ENCODE peak calls at places on chromosomes 6 and 20, in eight cellular contexts. One of them, this sample, is unnamed. For H3K4me1, the result is how much of the 10 kb centered on the place peaks cover.

GRCh38 chr6:161922631-161923119 is 648.8 kb upstream of the AGPAT4 start:
- DNase-seq in OCI-LY7: peak
- DNase-seq in sigmoid colon: no peak
- DNase-seq in ovary: no peak
- DNase-seq in A549: peak
- DNase-seq in right cardiac atrium: peak
- DNase-seq in Peyer's patch: peak
- DNase-seq in heart left ventricle: peak
- DNase-seq in this sample: peak

GRCh38 chr20:59920944-59921343 is 12.5 kb downstream of the SYCP2 start:
- DNase-seq in sigmoid colon: no peak
- DNase-seq in heart left ventricle: no peak
- DNase-seq in A549: no peak
- DNase-seq in ovary: no peak
- DNase-seq in Peyer's patch: no peak
- DNase-seq in OCI-LY7: no peak
- DNase-seq in right cardiac atrium: no peak
- DNase-seq in this sample: no peak

GRCh38 chr6:49556429-49556837 is 6.0 kb downstream of the C6orf141 start:
- DNase-seq in A549: peak
- DNase-seq in heart left ventricle: no peak
- DNase-seq in Peyer's patch: peak
- DNase-seq in ovary: no peak
- DNase-seq in OCI-LY7: no peak
- DNase-seq in sigmoid colon: no peak
- DNase-seq in right cardiac atrium: no peak
- DNase-seq in this sample: no peak

GRCh38 chr20:577167-577791 is 32.8 kb downstream of the TCF15 start:
- DNase-seq in heart left ventricle: no peak
- DNase-seq in A549: peak
- DNase-seq in Peyer's patch: peak
- DNase-seq in ovary: no peak
- DNase-seq in OCI-LY7: peak
- DNase-seq in right cardiac atrium: no peak
- DNase-seq in sigmoid colon: no peak
- DNase-seq in this sample: no peak

GRCh38 chr20:3670945-3671344 is 7.7 kb upstream of the GFRA4 start:
- DNase-seq in A549: no peak
- DNase-seq in sigmoid colon: no peak
- DNase-seq in heart left ventricle: no peak
- DNase-seq in Peyer's patch: no peak
- DNase-seq in OCI-LY7: no peak
- DNase-seq in right cardiac atrium: peak
- DNase-seq in ovary: no peak
- DNase-seq in this sample: no peak

GRCh38 chr6:17485946-17486345 is 92.6 kb downstream of the CAP2 start:
- DNase-seq in A549: no peak
- DNase-seq in heart left ventricle: no peak
- DNase-seq in Peyer's patch: no peak
- DNase-seq in sigmoid colon: no peak
- DNase-seq in right cardiac atrium: no peak
- DNase-seq in ovary: no peak
- DNase-seq in OCI-LY7: no peak
- DNase-seq in this sample: no peak

GRCh38 chr20:52958206-52958605 is 14.0 kb upstream of the TSHZ2 start:
- DNase-seq in right cardiac atrium: no peak
- DNase-seq in heart left ventricle: no peak
- DNase-seq in Peyer's patch: no peak
- DNase-seq in OCI-LY7: no peak
- DNase-seq in sigmoid colon: no peak
- DNase-seq in A549: no peak
- DNase-seq in ovary: no peak
- DNase-seq in this sample: no peak

GRCh38 chr6:166156942-166157341 is 10.7 kb downstream of the TBXT start:
- DNase-seq in Peyer's patch: no peak
- DNase-seq in right cardiac atrium: no peak
- DNase-seq in OCI-LY7: no peak
- DNase-seq in A549: peak
- DNase-seq in ovary: no peak
- DNase-seq in sigmoid colon: no peak
- DNase-seq in heart left ventricle: no peak
- DNase-seq in this sample: no peak

GRCh38 chr6:1422290-1422689 is 32.9 kb downstream of the FOXF2 start:
- DNase-seq in right cardiac atrium: no peak
- DNase-seq in A549: no peak
- DNase-seq in Peyer's patch: no peak
- DNase-seq in ovary: no peak
- DNase-seq in heart left ventricle: no peak
- DNase-seq in OCI-LY7: no peak
- DNase-seq in sigmoid colon: no peak
- DNase-seq in this sample: no peak

GRCh38 chr6:73031094-73031782 is 194.1 kb downstream of the KHDC1L start:
- DNase-seq in right cardiac atrium: no peak
- DNase-seq in ovary: no peak
- DNase-seq in heart left ventricle: no peak
- DNase-seq in Peyer's patch: no peak
- DNase-seq in A549: no peak
- DNase-seq in OCI-LY7: no peak
- DNase-seq in sigmoid colon: no peak
- DNase-seq in this sample: no peak

GRCh38 chr20:221258-221830 is 5.7 kb upstream of the DEFB129 start:
- DNase-seq in heart left ventricle: no peak
- DNase-seq in A549: no peak
- DNase-seq in ovary: no peak
- DNase-seq in sigmoid colon: no peak
- DNase-seq in Peyer's patch: no peak
- DNase-seq in OCI-LY7: no peak
- DNase-seq in right cardiac atrium: no peak
- DNase-seq in this sample: no peak

GRCh38 chr6:167689751-167690150 is 137.0 kb upstream of the AFDN start:
- DNase-seq in OCI-LY7: no peak
- DNase-seq in right cardiac atrium: peak
- DNase-seq in ovary: no peak
- DNase-seq in heart left ventricle: no peak
- DNase-seq in sigmoid colon: peak
- DNase-seq in A549: no peak
- DNase-seq in Peyer's patch: no peak
- DNase-seq in this sample: no peak

GRCh38 chr6:131781717-131782116 is 26.1 kb upstream of the ENPP1 start:
- DNase-seq in ovary: no peak
- DNase-seq in OCI-LY7: no peak
- DNase-seq in Peyer's patch: no peak
- DNase-seq in A549: no peak
- DNase-seq in sigmoid colon: no peak
- DNase-seq in heart left ventricle: no peak
- DNase-seq in right cardiac atrium: no peak
- DNase-seq in this sample: no peak

GRCh38 chr6:2579789-2580570 is 170.7 kb downstream of the MYLK4 start:
- DNase-seq in ovary: no peak
- DNase-seq in Peyer's patch: no peak
- DNase-seq in right cardiac atrium: no peak
- DNase-seq in sigmoid colon: no peak
- DNase-seq in OCI-LY7: no peak
- DNase-seq in heart left ventricle: peak
- DNase-seq in A549: no peak
- DNase-seq in this sample: no peak

GRCh38 chr6:7954477-7955200 is 44.1 kb upstream of the TXNDC5 start:
- DNase-seq in A549: no peak
- DNase-seq in Peyer's patch: no peak
- DNase-seq in OCI-LY7: no peak
- DNase-seq in right cardiac atrium: no peak
- DNase-seq in sigmoid colon: no peak
- DNase-seq in ovary: no peak
- DNase-seq in heart left ventricle: no peak
- DNase-seq in this sample: no peak

GRCh38 chr20:38842558-38842981 is 37.1 kb downstream of the PPP1R16B start:
- DNase-seq in A549: no peak
- DNase-seq in OCI-LY7: peak
- DNase-seq in right cardiac atrium: no peak
- DNase-seq in ovary: no peak
- DNase-seq in sigmoid colon: no peak
- DNase-seq in Peyer's patch: peak
- DNase-seq in heart left ventricle: no peak
- DNase-seq in this sample: no peak

GRCh38 chr6:16239090-16239797 is 857 bp downstream of the GMPR start:
- DNase-seq in ovary: peak
- DNase-seq in A549: no peak
- DNase-seq in Peyer's patch: peak
- DNase-seq in OCI-LY7: no peak
- DNase-seq in heart left ventricle: peak
- DNase-seq in sigmoid colon: peak
- DNase-seq in right cardiac atrium: peak
- DNase-seq in this sample: peak

DNA sequence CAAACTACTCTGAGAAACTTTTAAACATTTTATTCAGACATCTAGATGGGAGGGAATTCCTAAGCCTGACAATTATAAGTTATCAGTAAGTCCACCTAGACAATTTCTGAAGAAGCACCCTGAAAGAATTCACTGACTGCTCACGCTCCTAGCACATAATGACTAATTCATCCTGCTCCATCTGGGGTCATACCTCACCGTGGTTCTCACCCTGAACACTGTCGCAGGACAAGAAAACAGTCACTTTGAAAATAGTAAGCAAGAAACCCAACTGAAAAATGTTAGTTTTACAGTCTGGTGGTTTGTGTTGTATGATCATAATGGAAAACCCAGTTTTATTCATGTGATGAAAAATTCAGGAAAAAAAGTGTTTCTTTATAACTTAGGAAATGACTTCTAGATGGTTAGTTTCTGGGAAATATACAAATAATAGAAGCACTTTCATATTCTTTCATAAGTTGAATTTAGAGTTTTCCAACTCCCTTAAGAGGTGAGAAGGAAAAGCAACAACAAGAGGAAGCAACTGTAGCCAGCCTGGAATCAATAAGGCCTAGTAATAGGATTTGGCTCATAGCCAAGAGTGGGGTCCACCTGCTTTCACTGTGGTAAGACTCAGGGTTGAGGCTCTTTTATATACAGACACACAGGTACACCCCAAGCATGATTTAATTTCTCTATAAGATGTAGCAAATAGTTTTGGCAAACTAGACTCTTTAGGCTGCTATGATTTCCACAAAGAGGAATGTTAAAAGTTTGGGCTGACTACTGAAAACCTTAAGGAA is 94.1 kb downstream of the HIVEP2 start:
- DNase-seq in Peyer's patch: no peak
- DNase-seq in sigmoid colon: no peak
- DNase-seq in right cardiac atrium: no peak
- DNase-seq in OCI-LY7: peak
- DNase-seq in ovary: no peak
- DNase-seq in heart left ventricle: no peak
- DNase-seq in A549: no peak
- DNase-seq in this sample: peak
- H3K4me1 ChIP-seq in Peyer's patch: half or more
- H3K4me1 ChIP-seq in sigmoid colon: under half
- H3K4me1 ChIP-seq in right cardiac atrium: under half
- H3K4me1 ChIP-seq in OCI-LY7: half or more
- H3K4me1 ChIP-seq in ovary: under half
- H3K4me1 ChIP-seq in heart left ventricle: half or more
- H3K4me1 ChIP-seq in A549: under half
- H3K4me1 ChIP-seq in this sample: half or more

GRCh38 chr20:41051426-41051825 is 22.8 kb downstream of the TOP1 start:
- DNase-seq in sigmoid colon: no peak
- DNase-seq in right cardiac atrium: no peak
- DNase-seq in ovary: no peak
- DNase-seq in OCI-LY7: no peak
- DNase-seq in heart left ventricle: no peak
- DNase-seq in Peyer's patch: no peak
- DNase-seq in A549: no peak
- DNase-seq in this sample: no peak

GRCh38 chr20:41055679-41056078 is 27.1 kb downstream of the TOP1 start:
- DNase-seq in sigmoid colon: no peak
- DNase-seq in right cardiac atrium: no peak
- DNase-seq in A549: no peak
- DNase-seq in Peyer's patch: no peak
- DNase-seq in ovary: no peak
- DNase-seq in heart left ventricle: no peak
- DNase-seq in OCI-LY7: no peak
- DNase-seq in this sample: no peak

GRCh38 chr20:41052742-41053419 is 24.3 kb downstream of the TOP1 start:
- DNase-seq in heart left ventricle: no peak
- DNase-seq in sigmoid colon: no peak
- DNase-seq in OCI-LY7: no peak
- DNase-seq in A549: no peak
- DNase-seq in Peyer's patch: no peak
- DNase-seq in right cardiac atrium: no peak
- DNase-seq in ovary: no peak
- DNase-seq in this sample: no peak

GRCh38 chr20:41058007-41058673 is 29.5 kb downstream of the TOP1 start:
- DNase-seq in Peyer's patch: no peak
- DNase-seq in right cardiac atrium: no peak
- DNase-seq in heart left ventricle: no peak
- DNase-seq in OCI-LY7: no peak
- DNase-seq in ovary: no peak
- DNase-seq in sigmoid colon: no peak
- DNase-seq in A549: peak
- DNase-seq in this sample: no peak

GRCh38 chr20:41054463-41055230 is 26.0 kb downstream of the TOP1 start:
- DNase-seq in Peyer's patch: no peak
- DNase-seq in OCI-LY7: no peak
- DNase-seq in ovary: no peak
- DNase-seq in A549: no peak
- DNase-seq in sigmoid colon: no peak
- DNase-seq in heart left ventricle: no peak
- DNase-seq in right cardiac atrium: no peak
- DNase-seq in this sample: no peak
- H3K4me1 ChIP-seq in Peyer's patch: under half
- H3K4me1 ChIP-seq in OCI-LY7: under half
- H3K4me1 ChIP-seq in ovary: under half
- H3K4me1 ChIP-seq in A549: half or more
- H3K4me1 ChIP-seq in sigmoid colon: half or more
- H3K4me1 ChIP-seq in heart left ventricle: half or more
- H3K4me1 ChIP-seq in right cardiac atrium: under half
- H3K4me1 ChIP-seq in this sample: under half

GRCh38 chr20:8740265-8740664 is 328.6 kb upstream of the PLCB4 start:
- DNase-seq in sigmoid colon: no peak
- DNase-seq in Peyer's patch: no peak
- DNase-seq in OCI-LY7: no peak
- DNase-seq in ovary: no peak
- DNase-seq in A549: no peak
- DNase-seq in heart left ventricle: no peak
- DNase-seq in right cardiac atrium: no peak
- DNase-seq in this sample: no peak

GRCh38 chr20:8735674-8736073 is 333.2 kb upstream of the PLCB4 start:
- DNase-seq in Peyer's patch: no peak
- DNase-seq in heart left ventricle: no peak
- DNase-seq in ovary: no peak
- DNase-seq in sigmoid colon: no peak
- DNase-seq in OCI-LY7: no peak
- DNase-seq in right cardiac atrium: no peak
- DNase-seq in A549: no peak
- DNase-seq in this sample: no peak

GRCh38 chr20:8735014-8735413 is 333.9 kb upstream of the PLCB4 start:
- DNase-seq in ovary: no peak
- DNase-seq in heart left ventricle: no peak
- DNase-seq in OCI-LY7: no peak
- DNase-seq in sigmoid colon: no peak
- DNase-seq in Peyer's patch: no peak
- DNase-seq in A549: no peak
- DNase-seq in right cardiac atrium: no peak
- DNase-seq in this sample: no peak
- H3K4me1 ChIP-seq in ovary: under half
- H3K4me1 ChIP-seq in heart left ventricle: under half
- H3K4me1 ChIP-seq in OCI-LY7: under half
- H3K4me1 ChIP-seq in sigmoid colon: under half
- H3K4me1 ChIP-seq in Peyer's patch: under half
- H3K4me1 ChIP-seq in A549: under half
- H3K4me1 ChIP-seq in right cardiac atrium: under half
- H3K4me1 ChIP-seq in this sample: under half

GRCh38 chr6:138113588-138114210 is 6.5 kb upstream of the PERP start:
- DNase-seq in right cardiac atrium: no peak
- DNase-seq in heart left ventricle: no peak
- DNase-seq in ovary: no peak
- DNase-seq in Peyer's patch: no peak
- DNase-seq in OCI-LY7: no peak
- DNase-seq in A549: no peak
- DNase-seq in sigmoid colon: no peak
- DNase-seq in this sample: no peak
- H3K4me1 ChIP-seq in right cardiac atrium: under half
- H3K4me1 ChIP-seq in heart left ventricle: under half
- H3K4me1 ChIP-seq in ovary: under half
- H3K4me1 ChIP-seq in Peyer's patch: under half
- H3K4me1 ChIP-seq in OCI-LY7: under half
- H3K4me1 ChIP-seq in A549: under half
- H3K4me1 ChIP-seq in sigmoid colon: under half
- H3K4me1 ChIP-seq in this sample: under half